ENCODE peak calls at places on chromosome 20, in five cellular contexts. M, E, U, J and B are unnamed samples.

GRCh38 chr20:47221036-47221625 is 135.4 kb downstream of the ZMYND8 start:
- DNase-seq in M (no peak), E (no peak), U (no peak), J (no peak), B (no peak)

GRCh38 chr20:2946988-2947961 is 74.0 kb downstream of the PTPRA start:
- DNase-seq in M (no peak), E (peak; percentile 6), U (no peak), J (peak; percentile 94), B (no peak)

GRCh38 chr20:39009348-39009747 is 47.2 kb downstream of the DHX35 start:
- DNase-seq in M (no peak), E (no peak), U (no peak), J (no peak), B (no peak)

GRCh38 chr20:42484335-42484734 is 705.4 kb downstream of the PTPRT start:
- DNase-seq in M (no peak), E (peak; percentile 78), U (no peak), J (no peak), B (no peak)

GRCh38 chr20:58081842-58082241 is 146.6 kb downstream of the ANKRD60 start:
- DNase-seq in M (no peak), E (no peak), U (no peak), J (no peak), B (peak; percentile 43)

GRCh38 chr20:23114018-23114417 is 27.9 kb upstream of the CD93 start:
- DNase-seq in M (no peak), E (no peak), U (no peak), J (no peak), B (no peak)

GRCh38 chr20:2955257-2955950 is 82.1 kb downstream of the PTPRA start:
- DNase-seq in M (no peak), E (no peak), U (no peak), J (peak; percentile 73), B (no peak)

GRCh38 chr20:3314391-3314790 is 75.4 kb upstream of the SLC4A11 start:
- DNase-seq in M (no peak), E (no peak), U (no peak), J (no peak), B (no peak)

GRCh38 chr20:35776513-35777101 is 4.8 kb downstream of the PHF20 start:
- DNase-seq in M (peak; percentile 50), E (peak; percentile 81), U (peak; percentile 57), J (peak; percentile 81), B (no peak)

GRCh38 chr20:2519115-2519815 is 10.6 kb upstream of the ZNF343 start:
- DNase-seq in M (no peak), E (no peak), U (no peak), J (no peak), B (no peak)

GRCh38 chr20:31406115-31406514 is at the start of gene DEFB121:
- DNase-seq in M (no peak), E (no peak), U (no peak), J (no peak), B (no peak)

GRCh38 chr20:38171301-38172010 is 6.4 kb upstream of the TGM2 start:
- DNase-seq in M (no peak), E (no peak), U (no peak), J (no peak), B (no peak)

GRCh38 chr20:1892122-1892385 is 3.2 kb upstream of the SIRPA start:
- DNase-seq in M (no peak), E (no peak), U (no peak), J (no peak), B (no peak)

GRCh38 chr20:48629960-48630315 is 197.9 kb downstream of the PREX1 start:
- DNase-seq in M (no peak), E (no peak), U (no peak), J (no peak), B (no peak)

GRCh38 chr20:11229772-11230171 is 556.0 kb upstream of the JAG1 start:
- DNase-seq in M (peak; percentile 8), E (peak; percentile 15), U (no peak), J (no peak), B (peak; percentile 37)

GRCh38 chr20:12575352-12576095 is 433.2 kb upstream of the SPTLC3 start:
- DNase-seq in M (peak; percentile 63), E (peak; percentile 34), U (peak; percentile 76), J (no peak), B (no peak)

GRCh38 chr20:59136027-59136426 is 27.6 kb upstream of the ZNF831 start:
- DNase-seq in M (no peak), E (no peak), U (no peak), J (no peak), B (no peak)

GRCh38 chr20:3209023-3209945 is at the start of gene ITPA:
- DNase-seq in M (peak; percentile 56), E (peak; percentile 24), U (peak; percentile 75), J (peak; percentile 77), B (peak; percentile 68)

GRCh38 chr20:26276811-26277210 is 580.2 kb upstream of the ZNF337 start:
- DNase-seq in M (no peak), E (no peak), U (no peak), J (no peak), B (no peak)

GRCh38 chr20:38272398-38272797 is 11.9 kb upstream of the KIAA1755 start:
- DNase-seq in M (no peak), E (no peak), U (peak; percentile 19), J (no peak), B (no peak)

GRCh38 chr20:56952258-56952929 is 314.0 kb downstream of the BMP7 start:
- DNase-seq in M (no peak), E (no peak), U (no peak), J (no peak), B (no peak)

GRCh38 chr20:50379049-50379990 is 130.9 kb upstream of the PTPN1 start:
- DNase-seq in M (peak; percentile 92), E (peak; percentile 95), U (peak; percentile 94), J (no peak), B (no peak)
- TF ChIP-seq POLR2A in M (peak; percentile 87), E (peak; percentile 32), U (peak; percentile 86), J (no peak), B (no peak)

DNA sequence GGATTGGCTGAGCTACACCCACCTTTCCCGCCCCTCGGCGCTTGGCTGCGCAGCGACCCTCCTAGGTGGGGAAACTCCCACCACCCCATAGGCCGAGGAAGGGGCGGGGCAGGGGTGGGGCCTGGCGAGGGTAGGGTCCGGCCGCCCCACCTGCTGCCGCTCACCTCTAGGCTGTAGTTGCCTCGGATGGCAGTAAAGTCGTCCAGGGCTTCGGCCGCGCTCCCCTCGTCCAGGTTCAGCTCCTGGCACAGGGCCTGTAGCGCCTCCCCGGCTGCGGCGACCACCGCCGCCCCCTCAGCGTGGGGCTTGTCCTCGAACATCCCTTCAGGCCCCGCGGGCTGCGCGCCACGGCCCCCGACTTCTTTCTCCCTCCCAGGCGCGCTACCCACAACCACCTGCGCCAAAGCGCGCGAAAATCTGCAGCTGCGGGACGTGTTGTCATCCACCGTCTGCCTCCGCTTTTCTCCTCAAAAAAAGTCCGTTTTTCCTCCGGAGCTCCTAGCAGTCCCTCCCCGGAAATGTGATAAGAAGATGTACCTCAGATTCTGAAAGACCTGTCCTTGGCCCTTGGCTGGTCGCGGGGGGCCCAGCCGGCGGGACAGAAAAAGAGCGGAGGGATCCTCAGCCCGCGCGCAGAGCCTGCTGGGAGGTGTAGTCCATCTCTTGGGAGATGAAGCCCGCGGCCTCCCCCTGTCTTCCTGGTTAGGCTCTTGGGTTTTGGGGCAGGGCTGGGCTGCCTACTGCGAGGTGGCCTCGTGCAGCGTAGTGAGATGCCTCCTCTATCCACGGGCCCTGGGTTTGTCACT is at the start of gene RBL1:
- DNase-seq in M (peak; percentile 85), E (peak; percentile 73), U (peak; percentile 93), J (peak; percentile 95), B (peak; percentile 74)
- TF ChIP-seq POLR2A in M (peak; percentile 51), E (no peak), U (no peak), J (peak; percentile 80), B (peak; percentile 62)

DNA sequence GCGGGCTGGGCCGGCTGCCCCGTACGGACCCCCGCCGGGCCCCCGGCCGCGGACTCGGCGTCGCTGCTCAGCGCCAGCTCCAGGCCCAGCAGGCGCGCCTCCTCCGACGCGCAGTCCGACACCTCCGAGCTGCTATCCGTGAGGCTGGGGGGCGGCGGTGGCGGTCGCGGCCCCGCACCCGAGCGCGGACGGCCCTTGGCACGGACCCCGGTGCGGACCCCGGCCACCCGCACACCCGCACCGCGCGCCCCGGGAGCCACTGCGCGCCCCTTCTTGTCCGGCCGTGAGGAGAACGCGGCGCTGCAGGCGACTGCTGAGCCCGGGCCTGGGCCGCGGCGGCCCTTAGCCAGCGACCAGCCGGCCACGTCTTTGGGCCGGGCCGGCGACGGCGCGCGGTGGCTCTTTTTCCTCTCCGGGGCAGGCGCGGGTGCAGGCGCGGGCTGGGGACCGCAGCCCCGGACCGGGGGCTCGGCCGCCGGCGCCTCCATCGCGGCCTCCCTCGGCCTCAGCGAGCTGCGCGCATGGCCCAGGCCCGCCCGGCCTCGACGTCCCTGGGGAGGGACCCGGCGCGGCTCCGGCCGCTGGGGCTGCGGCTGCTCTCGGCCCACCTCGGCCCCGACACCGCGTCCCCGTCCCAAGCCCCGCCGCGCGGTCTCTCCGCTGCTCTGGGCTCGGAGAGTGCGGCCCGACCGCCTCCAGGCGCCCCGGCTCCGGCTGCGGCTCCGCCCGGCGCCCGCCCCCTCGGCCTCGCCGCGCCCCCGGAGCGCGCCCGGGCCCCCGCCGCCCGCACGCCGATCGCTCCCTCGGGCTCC is 12.9 kb upstream of the TLDC2 start:
- DNase-seq in M (no peak), E (no peak), U (no peak), J (peak; percentile 50), B (no peak)
- TF ChIP-seq POLR2A in M (no peak), E (peak; percentile 30), U (no peak), J (no peak), B (peak; percentile 76)

GRCh38 chr20:53943522-53944291 is 126.7 kb downstream of the BCAS1 start:
- DNase-seq in M (no peak), E (no peak), U (peak; percentile 64), J (peak; percentile 44), B (no peak)
- TF ChIP-seq POLR2A in M (no peak), E (no peak), U (no peak), J (no peak), B (no peak)